ENCODE peak calls at places on chromosome 11, in nine cellular contexts. E is T-helper 2 cell; Q is stimulated activated CD4-positive, alpha-beta T cell treated with anti-CD3 and anti-CD28 coated beads, Interleukin-1b, Interleukin-23, amount 100 ng/mL, for 48 hours; J is HEK293T; S is activated naive CD8-positive, alpha-beta T cell treated with anti-CD3 and anti-CD28 coated beads, Interleukin-2, amount 10 ng/mL, durations not matched to agents 7 days and 5 days; Z is cardiac fibroblast; T is NCI-H2171 treated with DMSO at 0.1 percent for 48 hours; U is glutamatergic neuron; H is C1 segment of cervical spinal cord. W is an unnamed sample.

GRCh38 chr11:117830674-117831351 is 6.3 kb upstream of the FXYD2 start:
- DNase-seq in E (no peak), Q (no peak), J (no peak), S (peak), Z (no peak), T (no peak), U (peak), H (no peak), W (peak)

GRCh38 chr11:41039592-41039991 is 419.9 kb downstream of the LRRC4C start:
- DNase-seq in E (no peak), Q (no peak), J (no peak), S (no peak), Z (no peak), T (no peak), U (no peak), H (no peak), W (no peak)

GRCh38 chr11:8207080-8208000 is 38.5 kb upstream of the RIC3 start:
- DNase-seq in E (no peak), Q (no peak), J (no peak), S (no peak), Z (peak), T (no peak), U (no peak), H (no peak), W (no peak)

GRCh38 chr11:107477820-107478219 is 20.2 kb upstream of the CWF19L2 start:
- DNase-seq in E (no peak), Q (no peak), J (no peak), S (no peak), Z (no peak), T (no peak), U (no peak), H (no peak), W (no peak)

GRCh38 chr11:32312865-32313403 is 122.4 kb downstream of the WT1 start:
- DNase-seq in E (no peak), Q (peak), J (peak), S (no peak), Z (peak), T (peak), U (peak), H (no peak), W (peak)

GRCh38 chr11:134915212-134915611 is 503.2 kb upstream of the B3GAT1 start:
- DNase-seq in E (no peak), Q (no peak), J (no peak), S (no peak), Z (peak), T (no peak), U (no peak), H (no peak), W (no peak)

GRCh38 chr11:72144807-72145565 is 9.5 kb downstream of the FOLR3 start:
- DNase-seq in E (no peak), Q (no peak), J (no peak), S (no peak), Z (peak), T (no peak), U (no peak), H (no peak), W (no peak)

GRCh38 chr11:63874511-63874910 is 35.6 kb downstream of the MARK2 start:
- DNase-seq in E (no peak), Q (no peak), J (no peak), S (no peak), Z (no peak), T (no peak), U (no peak), H (no peak), W (no peak)

GRCh38 chr11:37378989-37379388 is 781.0 kb upstream of the RAG2 start:
- DNase-seq in E (no peak), Q (no peak), J (no peak), S (no peak), Z (no peak), T (no peak), U (no peak), H (no peak), W (no peak)

GRCh38 chr11:106389096-106389495 is 311.6 kb downstream of the AASDHPPT start:
- DNase-seq in E (no peak), Q (no peak), J (no peak), S (no peak), Z (peak), T (no peak), U (no peak), H (no peak), W (no peak)

GRCh38 chr11:74683941-74684481 is 47.2 kb downstream of the CHRDL2 start:
- DNase-seq in E (no peak), Q (no peak), J (no peak), S (peak), Z (no peak), T (no peak), U (no peak), H (no peak), W (no peak)

GRCh38 chr11:61602775-61603569 is 22.1 kb upstream of the SYT7 start:
- DNase-seq in E (no peak), Q (no peak), J (no peak), S (no peak), Z (peak), T (peak), U (peak), H (peak), W (no peak)

GRCh38 chr11:27520226-27520625 is 13.7 kb upstream of the LIN7C start:
- DNase-seq in E (no peak), Q (no peak), J (no peak), S (no peak), Z (no peak), T (no peak), U (no peak), H (no peak), W (no peak)

GRCh38 chr11:125333354-125334077 is 162.5 kb downstream of the FEZ1 start:
- DNase-seq in E (no peak), Q (no peak), J (no peak), S (no peak), Z (no peak), T (peak), U (no peak), H (no peak), W (no peak)

GRCh38 chr11:60252709-60253108 is 9.8 kb upstream of the MS4A4E start:
- DNase-seq in E (no peak), Q (no peak), J (no peak), S (no peak), Z (no peak), T (no peak), U (no peak), H (no peak), W (no peak)

GRCh38 chr11:107999759-108000455 is 8.8 kb upstream of the CUL5 start:
- DNase-seq in E (no peak), Q (peak), J (peak), S (peak), Z (peak), T (peak), U (no peak), H (no peak), W (peak)

GRCh38 chr11:29208117-29208516 is 808.7 kb downstream of the KCNA4 start:
- DNase-seq in E (no peak), Q (no peak), J (no peak), S (no peak), Z (no peak), T (no peak), U (no peak), H (no peak), W (no peak)

GRCh38 chr11:67120881-67121710 is 2.0 kb downstream of the KDM2A start:
- DNase-seq in E (no peak), Q (no peak), J (no peak), S (peak), Z (peak), T (no peak), U (no peak), H (no peak), W (peak)

GRCh38 chr11:75474878-75475766 is 42.1 kb upstream of the KLHL35 start:
- DNase-seq in E (no peak), Q (peak), J (no peak), S (peak), Z (peak), T (peak), U (peak), H (no peak), W (peak)

GRCh38 chr11:132234878-132235277 is 864.5 kb downstream of the NTM start:
- DNase-seq in E (no peak), Q (no peak), J (no peak), S (no peak), Z (peak), T (no peak), U (no peak), H (no peak), W (no peak)

GRCh38 chr11:55357560-55358184 is 10.1 kb upstream of the OR4A15 start:
- DNase-seq in E (no peak), Q (no peak), J (no peak), S (no peak), Z (no peak), T (peak), U (no peak), H (no peak), W (no peak)

GRCh38 chr11:34234086-34234740 is 123.6 kb downstream of the ABTB2 start:
- DNase-seq in E (no peak), Q (peak), J (no peak), S (peak), Z (peak), T (no peak), U (no peak), H (no peak), W (peak)

GRCh38 chr11:57416436-57416835 is 10.5 kb downstream of the SLC43A3 start:
- DNase-seq in E (no peak), Q (no peak), J (no peak), S (no peak), Z (no peak), T (no peak), U (no peak), H (no peak), W (no peak)

GRCh38 chr11:17687946-17688670 is 31.3 kb upstream of the MYOD1 start:
- DNase-seq in E (no peak), Q (no peak), J (no peak), S (no peak), Z (no peak), T (no peak), U (no peak), H (no peak), W (no peak)

GRCh38 chr11:250740-251299 is 14.0 kb downstream of the PSMD13 start:
- DNase-seq in E (peak), Q (peak), J (peak), S (peak), Z (peak), T (no peak), U (peak), H (peak), W (peak)

GRCh38 chr11:13486926-13487660 is 8.7 kb downstream of the PTH start:
- DNase-seq in E (peak), Q (peak), J (no peak), S (peak), Z (peak), T (peak), U (peak), H (no peak), W (peak)

GRCh38 chr11:6132431-6132830 is 24.9 kb downstream of the OR56B4 start:
- DNase-seq in E (no peak), Q (no peak), J (no peak), S (no peak), Z (no peak), T (no peak), U (no peak), H (no peak), W (no peak)

GRCh38 chr11:4851033-4851432 is 2.0 kb upstream of the OR51S1 start:
- DNase-seq in E (no peak), Q (no peak), J (no peak), S (no peak), Z (peak), T (no peak), U (no peak), H (no peak), W (no peak)

GRCh38 chr11:117256573-117256972 is 24.1 kb downstream of the RNF214 start:
- DNase-seq in E (no peak), Q (no peak), J (no peak), S (no peak), Z (no peak), T (no peak), U (no peak), H (no peak), W (no peak)

W was measured in activated naive CD4-positive, alpha-beta T cell treated with anti-CD3 and anti-CD28 coated beads for 36 hours.